ENCODE peak calls at places on chromosomes 7 and 10, in eight cellular contexts. One of them, this sample, is unnamed.

GRCh38 chr10:1178506-1178905 is 122.3 kb downstream of the WDR37 start:
- DNase-seq in HCT116: no peak
- DNase-seq in NCI-H2029: no peak
- DNase-seq in T-cell: no peak
- DNase-seq in activated naive CD4-positive, alpha-beta T cell treated with anti-CD3 and anti-CD28 coated beads for 36 hours: no peak
- DNase-seq in NCI-H1417: no peak
- DNase-seq in AML-193: no peak
- DNase-seq in stimulated activated CD8-positive, alpha-beta memory T cell treated with anti-CD3 and anti-CD28 coated beads, Interleukin-7, amount 100 ng/mL, for 24 hours: no peak
- DNase-seq in this sample: no peak

GRCh38 chr7:38120076-38120475 is 58.0 kb upstream of the STARD3NL start:
- DNase-seq in HCT116: no peak
- DNase-seq in NCI-H2029: no peak
- DNase-seq in T-cell: no peak
- DNase-seq in activated naive CD4-positive, alpha-beta T cell treated with anti-CD3 and anti-CD28 coated beads for 36 hours: no peak
- DNase-seq in NCI-H1417: no peak
- DNase-seq in AML-193: no peak
- DNase-seq in stimulated activated CD8-positive, alpha-beta memory T cell treated with anti-CD3 and anti-CD28 coated beads, Interleukin-7, amount 100 ng/mL, for 24 hours: no peak
- DNase-seq in this sample: no peak

GRCh38 chr10:103911021-103911459 is 6.9 kb downstream of the STN1 start:
- DNase-seq in HCT116: no peak
- DNase-seq in NCI-H2029: no peak
- DNase-seq in T-cell: peak; percentile 57
- DNase-seq in activated naive CD4-positive, alpha-beta T cell treated with anti-CD3 and anti-CD28 coated beads for 36 hours: peak; percentile 57
- DNase-seq in NCI-H1417: no peak
- DNase-seq in AML-193: peak; percentile 95
- DNase-seq in stimulated activated CD8-positive, alpha-beta memory T cell treated with anti-CD3 and anti-CD28 coated beads, Interleukin-7, amount 100 ng/mL, for 24 hours: no peak
- DNase-seq in this sample: peak; percentile 77

GRCh38 chr7:99406557-99406956 is 1.8 kb downstream of the PDAP1 start:
- DNase-seq in HCT116: no peak
- DNase-seq in NCI-H2029: no peak
- DNase-seq in T-cell: no peak
- DNase-seq in activated naive CD4-positive, alpha-beta T cell treated with anti-CD3 and anti-CD28 coated beads for 36 hours: no peak
- DNase-seq in NCI-H1417: no peak
- DNase-seq in AML-193: no peak
- DNase-seq in stimulated activated CD8-positive, alpha-beta memory T cell treated with anti-CD3 and anti-CD28 coated beads, Interleukin-7, amount 100 ng/mL, for 24 hours: no peak
- DNase-seq in this sample: no peak

GRCh38 chr7:123749537-123749857 is 694 bp upstream of the WASL start:
- DNase-seq in HCT116: peak; percentile 55
- DNase-seq in NCI-H2029: no peak
- DNase-seq in T-cell: no peak
- DNase-seq in activated naive CD4-positive, alpha-beta T cell treated with anti-CD3 and anti-CD28 coated beads for 36 hours: peak; percentile 63
- DNase-seq in NCI-H1417: peak; percentile 84
- DNase-seq in AML-193: peak; percentile 63
- DNase-seq in stimulated activated CD8-positive, alpha-beta memory T cell treated with anti-CD3 and anti-CD28 coated beads, Interleukin-7, amount 100 ng/mL, for 24 hours: no peak
- DNase-seq in this sample: no peak

GRCh38 chr10:12960431-12960898 is 41.0 kb downstream of the CCDC3 start:
- DNase-seq in HCT116: no peak
- DNase-seq in NCI-H2029: no peak
- DNase-seq in T-cell: no peak
- DNase-seq in activated naive CD4-positive, alpha-beta T cell treated with anti-CD3 and anti-CD28 coated beads for 36 hours: no peak
- DNase-seq in NCI-H1417: no peak
- DNase-seq in AML-193: no peak
- DNase-seq in stimulated activated CD8-positive, alpha-beta memory T cell treated with anti-CD3 and anti-CD28 coated beads, Interleukin-7, amount 100 ng/mL, for 24 hours: no peak
- DNase-seq in this sample: no peak

GRCh38 chr10:109403551-109403950 is 519.8 kb downstream of the XPNPEP1 start:
- DNase-seq in HCT116: no peak
- DNase-seq in NCI-H2029: no peak
- DNase-seq in T-cell: no peak
- DNase-seq in activated naive CD4-positive, alpha-beta T cell treated with anti-CD3 and anti-CD28 coated beads for 36 hours: no peak
- DNase-seq in NCI-H1417: no peak
- DNase-seq in AML-193: no peak
- DNase-seq in stimulated activated CD8-positive, alpha-beta memory T cell treated with anti-CD3 and anti-CD28 coated beads, Interleukin-7, amount 100 ng/mL, for 24 hours: no peak
- DNase-seq in this sample: no peak

GRCh38 chr7:121797283-121798037 is 75.5 kb upstream of the PTPRZ1 start:
- DNase-seq in HCT116: no peak
- DNase-seq in NCI-H2029: no peak
- DNase-seq in T-cell: no peak
- DNase-seq in activated naive CD4-positive, alpha-beta T cell treated with anti-CD3 and anti-CD28 coated beads for 36 hours: no peak
- DNase-seq in NCI-H1417: no peak
- DNase-seq in AML-193: no peak
- DNase-seq in stimulated activated CD8-positive, alpha-beta memory T cell treated with anti-CD3 and anti-CD28 coated beads, Interleukin-7, amount 100 ng/mL, for 24 hours: no peak
- DNase-seq in this sample: no peak

GRCh38 chr7:140404565-140405080 is 765 bp downstream of the RAB19 start:
- DNase-seq in HCT116: no peak
- DNase-seq in NCI-H2029: peak; percentile 13
- DNase-seq in T-cell: no peak
- DNase-seq in activated naive CD4-positive, alpha-beta T cell treated with anti-CD3 and anti-CD28 coated beads for 36 hours: no peak
- DNase-seq in NCI-H1417: peak; percentile 32
- DNase-seq in AML-193: no peak
- DNase-seq in stimulated activated CD8-positive, alpha-beta memory T cell treated with anti-CD3 and anti-CD28 coated beads, Interleukin-7, amount 100 ng/mL, for 24 hours: no peak
- DNase-seq in this sample: no peak

GRCh38 chr7:109950256-109950655 is 1140.7 kb upstream of the LRRN3 start:
- DNase-seq in HCT116: no peak
- DNase-seq in NCI-H2029: no peak
- DNase-seq in T-cell: no peak
- DNase-seq in activated naive CD4-positive, alpha-beta T cell treated with anti-CD3 and anti-CD28 coated beads for 36 hours: no peak
- DNase-seq in NCI-H1417: no peak
- DNase-seq in AML-193: no peak
- DNase-seq in stimulated activated CD8-positive, alpha-beta memory T cell treated with anti-CD3 and anti-CD28 coated beads, Interleukin-7, amount 100 ng/mL, for 24 hours: no peak
- DNase-seq in this sample: no peak

GRCh38 chr10:80596391-80597257 is 58.9 kb downstream of the SH2D4B start:
- DNase-seq in HCT116: peak; percentile 57
- DNase-seq in NCI-H2029: no peak
- DNase-seq in T-cell: peak; percentile 4
- DNase-seq in activated naive CD4-positive, alpha-beta T cell treated with anti-CD3 and anti-CD28 coated beads for 36 hours: peak; percentile 61
- DNase-seq in NCI-H1417: peak; percentile 15
- DNase-seq in AML-193: peak; percentile 39
- DNase-seq in stimulated activated CD8-positive, alpha-beta memory T cell treated with anti-CD3 and anti-CD28 coated beads, Interleukin-7, amount 100 ng/mL, for 24 hours: no peak
- DNase-seq in this sample: peak; percentile 35

GRCh38 chr7:158782638-158783490 is 46.4 kb downstream of the ESYT2 start:
- DNase-seq in HCT116: no peak
- DNase-seq in NCI-H2029: peak; percentile 76
- DNase-seq in T-cell: no peak
- DNase-seq in activated naive CD4-positive, alpha-beta T cell treated with anti-CD3 and anti-CD28 coated beads for 36 hours: peak; percentile 45
- DNase-seq in NCI-H1417: no peak
- DNase-seq in AML-193: peak; percentile 6
- DNase-seq in stimulated activated CD8-positive, alpha-beta memory T cell treated with anti-CD3 and anti-CD28 coated beads, Interleukin-7, amount 100 ng/mL, for 24 hours: no peak
- DNase-seq in this sample: peak; percentile 42

GRCh38 chr7:39565538-39565937 is 666 bp upstream of the YAE1 start:
- DNase-seq in HCT116: no peak
- DNase-seq in NCI-H2029: no peak
- DNase-seq in T-cell: no peak
- DNase-seq in activated naive CD4-positive, alpha-beta T cell treated with anti-CD3 and anti-CD28 coated beads for 36 hours: no peak
- DNase-seq in NCI-H1417: no peak
- DNase-seq in AML-193: no peak
- DNase-seq in stimulated activated CD8-positive, alpha-beta memory T cell treated with anti-CD3 and anti-CD28 coated beads, Interleukin-7, amount 100 ng/mL, for 24 hours: no peak
- DNase-seq in this sample: no peak

GRCh38 chr7:70698219-70698832 is 433.6 kb upstream of the GALNT17 start:
- DNase-seq in HCT116: no peak
- DNase-seq in NCI-H2029: peak; percentile 54
- DNase-seq in T-cell: no peak
- DNase-seq in activated naive CD4-positive, alpha-beta T cell treated with anti-CD3 and anti-CD28 coated beads for 36 hours: peak; percentile 30
- DNase-seq in NCI-H1417: peak; percentile 81
- DNase-seq in AML-193: no peak
- DNase-seq in stimulated activated CD8-positive, alpha-beta memory T cell treated with anti-CD3 and anti-CD28 coated beads, Interleukin-7, amount 100 ng/mL, for 24 hours: no peak
- DNase-seq in this sample: peak; percentile 50

GRCh38 chr7:27071622-27072390 is 24.0 kb downstream of the HOXA1 start:
- DNase-seq in HCT116: no peak
- DNase-seq in NCI-H2029: no peak
- DNase-seq in T-cell: no peak
- DNase-seq in activated naive CD4-positive, alpha-beta T cell treated with anti-CD3 and anti-CD28 coated beads for 36 hours: no peak
- DNase-seq in NCI-H1417: no peak
- DNase-seq in AML-193: peak; percentile 42
- DNase-seq in stimulated activated CD8-positive, alpha-beta memory T cell treated with anti-CD3 and anti-CD28 coated beads, Interleukin-7, amount 100 ng/mL, for 24 hours: no peak
- DNase-seq in this sample: no peak

GRCh38 chr7:102061981-102062390 is 224.7 kb upstream of the SH2B2 start:
- DNase-seq in HCT116: no peak
- DNase-seq in NCI-H2029: no peak
- DNase-seq in T-cell: no peak
- DNase-seq in activated naive CD4-positive, alpha-beta T cell treated with anti-CD3 and anti-CD28 coated beads for 36 hours: peak; percentile 20
- DNase-seq in NCI-H1417: no peak
- DNase-seq in AML-193: peak; percentile 32
- DNase-seq in stimulated activated CD8-positive, alpha-beta memory T cell treated with anti-CD3 and anti-CD28 coated beads, Interleukin-7, amount 100 ng/mL, for 24 hours: no peak
- DNase-seq in this sample: no peak

GRCh38 chr10:79029478-79030390 is 39.0 kb upstream of the ZMIZ1 start:
- DNase-seq in HCT116: no peak
- DNase-seq in NCI-H2029: no peak
- DNase-seq in T-cell: no peak
- DNase-seq in activated naive CD4-positive, alpha-beta T cell treated with anti-CD3 and anti-CD28 coated beads for 36 hours: no peak
- DNase-seq in NCI-H1417: no peak
- DNase-seq in AML-193: no peak
- DNase-seq in stimulated activated CD8-positive, alpha-beta memory T cell treated with anti-CD3 and anti-CD28 coated beads, Interleukin-7, amount 100 ng/mL, for 24 hours: no peak
- DNase-seq in this sample: no peak

GRCh38 chr10:788796-789748 is 99.6 kb upstream of the DIP2C start:
- DNase-seq in HCT116: peak; percentile 18
- DNase-seq in NCI-H2029: peak; percentile 27
- DNase-seq in T-cell: no peak
- DNase-seq in activated naive CD4-positive, alpha-beta T cell treated with anti-CD3 and anti-CD28 coated beads for 36 hours: peak; percentile 53
- DNase-seq in NCI-H1417: no peak
- DNase-seq in AML-193: no peak
- DNase-seq in stimulated activated CD8-positive, alpha-beta memory T cell treated with anti-CD3 and anti-CD28 coated beads, Interleukin-7, amount 100 ng/mL, for 24 hours: no peak
- DNase-seq in this sample: no peak

GRCh38 chr10:28180654-28181053 is 122.2 kb downstream of the MPP7 start:
- DNase-seq in HCT116: peak; percentile 69
- DNase-seq in NCI-H2029: peak; percentile 30
- DNase-seq in T-cell: no peak
- DNase-seq in activated naive CD4-positive, alpha-beta T cell treated with anti-CD3 and anti-CD28 coated beads for 36 hours: peak; percentile 11
- DNase-seq in NCI-H1417: peak; percentile 4
- DNase-seq in AML-193: no peak
- DNase-seq in stimulated activated CD8-positive, alpha-beta memory T cell treated with anti-CD3 and anti-CD28 coated beads, Interleukin-7, amount 100 ng/mL, for 24 hours: no peak
- DNase-seq in this sample: no peak

GRCh38 chr10:70561051-70561450 is 41.5 kb downstream of the PRF1 start:
- DNase-seq in HCT116: no peak
- DNase-seq in NCI-H2029: no peak
- DNase-seq in T-cell: no peak
- DNase-seq in activated naive CD4-positive, alpha-beta T cell treated with anti-CD3 and anti-CD28 coated beads for 36 hours: no peak
- DNase-seq in NCI-H1417: peak; percentile 16
- DNase-seq in AML-193: no peak
- DNase-seq in stimulated activated CD8-positive, alpha-beta memory T cell treated with anti-CD3 and anti-CD28 coated beads, Interleukin-7, amount 100 ng/mL, for 24 hours: no peak
- DNase-seq in this sample: no peak

GRCh38 chr10:50807851-50808776 is 68.4 kb downstream of the ASAH2B start:
- DNase-seq in HCT116: no peak
- DNase-seq in NCI-H2029: no peak
- DNase-seq in T-cell: no peak
- DNase-seq in activated naive CD4-positive, alpha-beta T cell treated with anti-CD3 and anti-CD28 coated beads for 36 hours: no peak
- DNase-seq in NCI-H1417: no peak
- DNase-seq in AML-193: no peak
- DNase-seq in stimulated activated CD8-positive, alpha-beta memory T cell treated with anti-CD3 and anti-CD28 coated beads, Interleukin-7, amount 100 ng/mL, for 24 hours: no peak
- DNase-seq in this sample: no peak

GRCh38 chr7:101681170-101682007 is 52.3 kb upstream of the MYL10 start:
- DNase-seq in HCT116: peak; percentile 26
- DNase-seq in NCI-H2029: no peak
- DNase-seq in T-cell: no peak
- DNase-seq in activated naive CD4-positive, alpha-beta T cell treated with anti-CD3 and anti-CD28 coated beads for 36 hours: no peak
- DNase-seq in NCI-H1417: no peak
- DNase-seq in AML-193: no peak
- DNase-seq in stimulated activated CD8-positive, alpha-beta memory T cell treated with anti-CD3 and anti-CD28 coated beads, Interleukin-7, amount 100 ng/mL, for 24 hours: no peak
- DNase-seq in this sample: no peak

GRCh38 chr7:121049897-121050296 is 61.4 kb downstream of the CPED1 start:
- DNase-seq in HCT116: no peak
- DNase-seq in NCI-H2029: no peak
- DNase-seq in T-cell: no peak
- DNase-seq in activated naive CD4-positive, alpha-beta T cell treated with anti-CD3 and anti-CD28 coated beads for 36 hours: no peak
- DNase-seq in NCI-H1417: no peak
- DNase-seq in AML-193: no peak
- DNase-seq in stimulated activated CD8-positive, alpha-beta memory T cell treated with anti-CD3 and anti-CD28 coated beads, Interleukin-7, amount 100 ng/mL, for 24 hours: no peak
- DNase-seq in this sample: no peak

GRCh38 chr10:11472158-11472753 is 139.2 kb downstream of the USP6NL start:
- DNase-seq in HCT116: peak; percentile 37
- DNase-seq in NCI-H2029: no peak
- DNase-seq in T-cell: peak; percentile 62
- DNase-seq in activated naive CD4-positive, alpha-beta T cell treated with anti-CD3 and anti-CD28 coated beads for 36 hours: peak; percentile 85
- DNase-seq in NCI-H1417: peak; percentile 49
- DNase-seq in AML-193: peak; percentile 46
- DNase-seq in stimulated activated CD8-positive, alpha-beta memory T cell treated with anti-CD3 and anti-CD28 coated beads, Interleukin-7, amount 100 ng/mL, for 24 hours: peak; percentile 45
- DNase-seq in this sample: peak; percentile 66

GRCh38 chr7:150663802-150664494 is 21.6 kb upstream of the GIMAP2 start:
- DNase-seq in HCT116: no peak
- DNase-seq in NCI-H2029: no peak
- DNase-seq in T-cell: peak; percentile 26
- DNase-seq in activated naive CD4-positive, alpha-beta T cell treated with anti-CD3 and anti-CD28 coated beads for 36 hours: peak; percentile 59
- DNase-seq in NCI-H1417: no peak
- DNase-seq in AML-193: no peak
- DNase-seq in stimulated activated CD8-positive, alpha-beta memory T cell treated with anti-CD3 and anti-CD28 coated beads, Interleukin-7, amount 100 ng/mL, for 24 hours: no peak
- DNase-seq in this sample: peak; percentile 63

GRCh38 chr7:101436226-101436745 is 73.6 kb downstream of the COL26A1 start:
- DNase-seq in HCT116: no peak
- DNase-seq in NCI-H2029: no peak
- DNase-seq in T-cell: no peak
- DNase-seq in activated naive CD4-positive, alpha-beta T cell treated with anti-CD3 and anti-CD28 coated beads for 36 hours: no peak
- DNase-seq in NCI-H1417: no peak
- DNase-seq in AML-193: no peak
- DNase-seq in stimulated activated CD8-positive, alpha-beta memory T cell treated with anti-CD3 and anti-CD28 coated beads, Interleukin-7, amount 100 ng/mL, for 24 hours: no peak
- DNase-seq in this sample: no peak

GRCh38 chr10:31961264-31961663 is 32.6 kb upstream of the ARHGAP12 start:
- DNase-seq in HCT116: no peak
- DNase-seq in NCI-H2029: peak; percentile 63
- DNase-seq in T-cell: no peak
- DNase-seq in activated naive CD4-positive, alpha-beta T cell treated with anti-CD3 and anti-CD28 coated beads for 36 hours: no peak
- DNase-seq in NCI-H1417: peak; percentile 4
- DNase-seq in AML-193: no peak
- DNase-seq in stimulated activated CD8-positive, alpha-beta memory T cell treated with anti-CD3 and anti-CD28 coated beads, Interleukin-7, amount 100 ng/mL, for 24 hours: no peak
- DNase-seq in this sample: no peak

GRCh38 chr10:46516660-46517416 is 39.6 kb downstream of the GPRIN2 start:
- DNase-seq in HCT116: no peak
- DNase-seq in NCI-H2029: no peak
- DNase-seq in T-cell: no peak
- DNase-seq in activated naive CD4-positive, alpha-beta T cell treated with anti-CD3 and anti-CD28 coated beads for 36 hours: no peak
- DNase-seq in NCI-H1417: no peak
- DNase-seq in AML-193: no peak
- DNase-seq in stimulated activated CD8-positive, alpha-beta memory T cell treated with anti-CD3 and anti-CD28 coated beads, Interleukin-7, amount 100 ng/mL, for 24 hours: no peak
- DNase-seq in this sample: no peak

GRCh38 chr7:14606101-14606500 is 296.4 kb downstream of the DGKB start:
- DNase-seq in HCT116: no peak
- DNase-seq in NCI-H2029: no peak
- DNase-seq in T-cell: no peak
- DNase-seq in activated naive CD4-positive, alpha-beta T cell treated with anti-CD3 and anti-CD28 coated beads for 36 hours: no peak
- DNase-seq in NCI-H1417: no peak
- DNase-seq in AML-193: no peak
- DNase-seq in stimulated activated CD8-positive, alpha-beta memory T cell treated with anti-CD3 and anti-CD28 coated beads, Interleukin-7, amount 100 ng/mL, for 24 hours: no peak
- DNase-seq in this sample: no peak

GRCh38 chr7:81036041-81036440 is 117.2 kb upstream of the SEMA3C start:
- DNase-seq in HCT116: no peak
- DNase-seq in NCI-H2029: no peak
- DNase-seq in T-cell: no peak
- DNase-seq in activated naive CD4-positive, alpha-beta T cell treated with anti-CD3 and anti-CD28 coated beads for 36 hours: no peak
- DNase-seq in NCI-H1417: no peak
- DNase-seq in AML-193: no peak
- DNase-seq in stimulated activated CD8-positive, alpha-beta memory T cell treated with anti-CD3 and anti-CD28 coated beads, Interleukin-7, amount 100 ng/mL, for 24 hours: no peak
- DNase-seq in this sample: no peak

GRCh38 chr7:155017834-155018233 is 14.9 kb upstream of the PAXIP1 start:
- DNase-seq in HCT116: no peak
- DNase-seq in NCI-H2029: no peak
- DNase-seq in T-cell: no peak
- DNase-seq in activated naive CD4-positive, alpha-beta T cell treated with anti-CD3 and anti-CD28 coated beads for 36 hours: no peak
- DNase-seq in NCI-H1417: no peak
- DNase-seq in AML-193: no peak
- DNase-seq in stimulated activated CD8-positive, alpha-beta memory T cell treated with anti-CD3 and anti-CD28 coated beads, Interleukin-7, amount 100 ng/mL, for 24 hours: no peak
- DNase-seq in this sample: no peak

GRCh38 chr10:12482586-12482985 is 133.2 kb downstream of the CAMK1D start:
- DNase-seq in HCT116: no peak
- DNase-seq in NCI-H2029: no peak
- DNase-seq in T-cell: no peak
- DNase-seq in activated naive CD4-positive, alpha-beta T cell treated with anti-CD3 and anti-CD28 coated beads for 36 hours: no peak
- DNase-seq in NCI-H1417: peak; percentile 63
- DNase-seq in AML-193: no peak
- DNase-seq in stimulated activated CD8-positive, alpha-beta memory T cell treated with anti-CD3 and anti-CD28 coated beads, Interleukin-7, amount 100 ng/mL, for 24 hours: no peak
- DNase-seq in this sample: no peak

GRCh38 chr10:23263441-23264164 is 71.5 kb downstream of the PTF1A start:
- DNase-seq in HCT116: no peak
- DNase-seq in NCI-H2029: no peak
- DNase-seq in T-cell: no peak
- DNase-seq in activated naive CD4-positive, alpha-beta T cell treated with anti-CD3 and anti-CD28 coated beads for 36 hours: no peak
- DNase-seq in NCI-H1417: no peak
- DNase-seq in AML-193: no peak
- DNase-seq in stimulated activated CD8-positive, alpha-beta memory T cell treated with anti-CD3 and anti-CD28 coated beads, Interleukin-7, amount 100 ng/mL, for 24 hours: no peak
- DNase-seq in this sample: no peak

GRCh38 chr7:122383934-122384333 is 79.4 kb upstream of the FEZF1 start:
- DNase-seq in HCT116: no peak
- DNase-seq in NCI-H2029: no peak
- DNase-seq in T-cell: no peak
- DNase-seq in activated naive CD4-positive, alpha-beta T cell treated with anti-CD3 and anti-CD28 coated beads for 36 hours: no peak
- DNase-seq in NCI-H1417: no peak
- DNase-seq in AML-193: no peak
- DNase-seq in stimulated activated CD8-positive, alpha-beta memory T cell treated with anti-CD3 and anti-CD28 coated beads, Interleukin-7, amount 100 ng/mL, for 24 hours: no peak
- DNase-seq in this sample: no peak